ENCODE peak calls at places on chromosomes 6 and 20, in nine cellular contexts. One of them, this sample, is unnamed. For H3K4me1, the result is how much of the 10 kb centered on the place peaks cover.

GRCh38 chr6:153312633-153313032 is 181.6 kb upstream of the RGS17 start:
- DNase-seq in SJSA1: peak
- DNase-seq in heart left ventricle: peak
- DNase-seq in psoas muscle: no peak
- DNase-seq in uterus: no peak
- DNase-seq in ovary: no peak
- DNase-seq in gastrocnemius medialis: no peak
- DNase-seq in cardiac muscle cell: peak
- DNase-seq in fibroblast of lung: peak
- DNase-seq in this sample: peak

GRCh38 chr6:125251516-125252229 is 50.1 kb downstream of the HDDC2 start:
- DNase-seq in fibroblast of lung: peak
- DNase-seq in ovary: no peak
- DNase-seq in uterus: no peak
- DNase-seq in heart left ventricle: no peak
- DNase-seq in psoas muscle: no peak
- DNase-seq in cardiac muscle cell: peak
- DNase-seq in SJSA1: no peak
- DNase-seq in gastrocnemius medialis: no peak
- DNase-seq in this sample: no peak

GRCh38 chr6:162684033-162684432 is 43.5 kb downstream of the PRKN start:
- DNase-seq in heart left ventricle: no peak
- DNase-seq in ovary: no peak
- DNase-seq in uterus: no peak
- DNase-seq in gastrocnemius medialis: no peak
- DNase-seq in fibroblast of lung: no peak
- DNase-seq in cardiac muscle cell: no peak
- DNase-seq in psoas muscle: no peak
- DNase-seq in SJSA1: no peak
- DNase-seq in this sample: no peak

GRCh38 chr20:7505835-7506221 is 434.4 kb downstream of the HAO1 start:
- DNase-seq in cardiac muscle cell: no peak
- DNase-seq in SJSA1: no peak
- DNase-seq in psoas muscle: no peak
- DNase-seq in gastrocnemius medialis: no peak
- DNase-seq in heart left ventricle: no peak
- DNase-seq in fibroblast of lung: no peak
- DNase-seq in uterus: no peak
- DNase-seq in ovary: no peak
- DNase-seq in this sample: no peak

GRCh38 chr6:95364016-95364604 is 213.2 kb upstream of the MANEA start:
- DNase-seq in ovary: no peak
- DNase-seq in SJSA1: no peak
- DNase-seq in uterus: no peak
- DNase-seq in psoas muscle: no peak
- DNase-seq in fibroblast of lung: peak
- DNase-seq in heart left ventricle: no peak
- DNase-seq in cardiac muscle cell: peak
- DNase-seq in gastrocnemius medialis: no peak
- DNase-seq in this sample: no peak

GRCh38 chr20:21099653-21100589 is 6.2 kb downstream of the LINC00237 start:
- DNase-seq in ovary: no peak
- DNase-seq in fibroblast of lung: no peak
- DNase-seq in SJSA1: peak
- DNase-seq in psoas muscle: peak
- DNase-seq in heart left ventricle: peak
- DNase-seq in cardiac muscle cell: peak
- DNase-seq in uterus: no peak
- DNase-seq in gastrocnemius medialis: no peak
- DNase-seq in this sample: peak

GRCh38 chr6:137323860-137324259 is 104.7 kb upstream of the IFNGR1 start:
- DNase-seq in cardiac muscle cell: no peak
- DNase-seq in ovary: no peak
- DNase-seq in gastrocnemius medialis: no peak
- DNase-seq in SJSA1: no peak
- DNase-seq in psoas muscle: no peak
- DNase-seq in fibroblast of lung: no peak
- DNase-seq in heart left ventricle: no peak
- DNase-seq in uterus: no peak
- DNase-seq in this sample: no peak

GRCh38 chr6:68007717-68008116 is 627.4 kb upstream of the ADGRB3 start:
- DNase-seq in heart left ventricle: no peak
- DNase-seq in cardiac muscle cell: no peak
- DNase-seq in gastrocnemius medialis: no peak
- DNase-seq in fibroblast of lung: no peak
- DNase-seq in SJSA1: no peak
- DNase-seq in psoas muscle: no peak
- DNase-seq in ovary: no peak
- DNase-seq in uterus: no peak
- DNase-seq in this sample: no peak

GRCh38 chr6:162056745-162057144 is 670.8 kb downstream of the PRKN start:
- DNase-seq in ovary: no peak
- DNase-seq in cardiac muscle cell: peak
- DNase-seq in uterus: no peak
- DNase-seq in fibroblast of lung: peak
- DNase-seq in psoas muscle: no peak
- DNase-seq in gastrocnemius medialis: no peak
- DNase-seq in heart left ventricle: peak
- DNase-seq in SJSA1: peak
- DNase-seq in this sample: peak

GRCh38 chr6:119620846-119621570 is 271.4 kb upstream of the MAN1A1 start:
- DNase-seq in uterus: no peak
- DNase-seq in psoas muscle: no peak
- DNase-seq in cardiac muscle cell: no peak
- DNase-seq in ovary: no peak
- DNase-seq in SJSA1: no peak
- DNase-seq in gastrocnemius medialis: no peak
- DNase-seq in heart left ventricle: no peak
- DNase-seq in fibroblast of lung: peak
- DNase-seq in this sample: no peak

GRCh38 chr20:56761393-56761792 is 132.3 kb downstream of the TFAP2C start:
- DNase-seq in psoas muscle: no peak
- DNase-seq in heart left ventricle: no peak
- DNase-seq in SJSA1: no peak
- DNase-seq in ovary: no peak
- DNase-seq in cardiac muscle cell: no peak
- DNase-seq in gastrocnemius medialis: no peak
- DNase-seq in uterus: no peak
- DNase-seq in fibroblast of lung: no peak
- DNase-seq in this sample: no peak

GRCh38 chr20:61958773-61959172 is 106.9 kb downstream of the TAF4 start:
- DNase-seq in SJSA1: peak
- DNase-seq in gastrocnemius medialis: peak
- DNase-seq in ovary: no peak
- DNase-seq in heart left ventricle: no peak
- DNase-seq in psoas muscle: no peak
- DNase-seq in fibroblast of lung: no peak
- DNase-seq in cardiac muscle cell: no peak
- DNase-seq in uterus: no peak
- DNase-seq in this sample: no peak

GRCh38 chr20:61956396-61957342 is 109.0 kb downstream of the TAF4 start:
- DNase-seq in SJSA1: no peak
- DNase-seq in ovary: peak
- DNase-seq in heart left ventricle: no peak
- DNase-seq in uterus: no peak
- DNase-seq in psoas muscle: no peak
- DNase-seq in gastrocnemius medialis: no peak
- DNase-seq in fibroblast of lung: peak
- DNase-seq in cardiac muscle cell: peak
- DNase-seq in this sample: peak

GRCh38 chr20:61957961-61958715 is 107.5 kb downstream of the TAF4 start:
- DNase-seq in ovary: no peak
- DNase-seq in psoas muscle: no peak
- DNase-seq in gastrocnemius medialis: peak
- DNase-seq in cardiac muscle cell: no peak
- DNase-seq in fibroblast of lung: no peak
- DNase-seq in SJSA1: no peak
- DNase-seq in heart left ventricle: no peak
- DNase-seq in uterus: no peak
- DNase-seq in this sample: no peak

GRCh38 chr20:61960836-61961235 is 104.8 kb downstream of the TAF4 start:
- DNase-seq in fibroblast of lung: no peak
- DNase-seq in psoas muscle: no peak
- DNase-seq in SJSA1: no peak
- DNase-seq in heart left ventricle: no peak
- DNase-seq in cardiac muscle cell: no peak
- DNase-seq in ovary: no peak
- DNase-seq in uterus: no peak
- DNase-seq in gastrocnemius medialis: peak
- DNase-seq in this sample: no peak

GRCh38 chr20:61959301-61959700 is 106.4 kb downstream of the TAF4 start:
- DNase-seq in gastrocnemius medialis: peak
- DNase-seq in fibroblast of lung: no peak
- DNase-seq in ovary: peak
- DNase-seq in psoas muscle: no peak
- DNase-seq in SJSA1: peak
- DNase-seq in cardiac muscle cell: peak
- DNase-seq in heart left ventricle: no peak
- DNase-seq in uterus: no peak
- DNase-seq in this sample: peak
- H3K4me3 ChIP-seq in gastrocnemius medialis: no peak
- H3K4me3 ChIP-seq in fibroblast of lung: no peak
- H3K4me3 ChIP-seq in ovary: no peak
- H3K4me3 ChIP-seq in psoas muscle: no peak
- H3K4me3 ChIP-seq in SJSA1: no peak
- H3K4me3 ChIP-seq in cardiac muscle cell: no peak
- H3K4me3 ChIP-seq in heart left ventricle: no peak
- H3K4me3 ChIP-seq in uterus: no peak
- H3K4me3 ChIP-seq in this sample: peak

DNA sequence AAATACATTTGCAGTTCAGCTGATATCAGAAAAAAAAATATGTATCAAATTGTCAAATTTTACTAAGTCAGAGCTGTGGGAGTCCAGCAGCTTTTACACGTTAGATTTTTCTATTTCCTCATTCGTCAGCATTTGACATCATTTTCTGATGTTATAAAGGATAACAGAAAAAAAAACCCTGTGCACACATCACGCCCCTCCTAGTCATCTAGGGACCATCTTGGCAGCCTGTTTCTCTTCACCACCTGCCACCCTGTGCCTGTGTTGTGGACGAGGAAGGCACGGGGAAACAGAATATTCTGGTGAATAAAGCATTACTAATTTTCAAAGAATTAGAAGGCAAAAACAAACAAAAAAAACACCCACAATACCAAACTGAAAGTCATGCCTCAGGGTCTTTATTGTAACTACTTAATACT is 12.4 kb downstream of the B4GALT5 start:
- DNase-seq in cardiac muscle cell: no peak
- DNase-seq in gastrocnemius medialis: no peak
- DNase-seq in fibroblast of lung: peak
- DNase-seq in heart left ventricle: no peak
- DNase-seq in ovary: no peak
- DNase-seq in SJSA1: no peak
- DNase-seq in psoas muscle: no peak
- DNase-seq in uterus: no peak
- DNase-seq in this sample: peak
- H3K4me1 ChIP-seq in cardiac muscle cell: under half
- H3K4me1 ChIP-seq in gastrocnemius medialis: half or more
- H3K4me1 ChIP-seq in fibroblast of lung: under half
- H3K4me1 ChIP-seq in heart left ventricle: half or more
- H3K4me1 ChIP-seq in ovary: under half
- H3K4me1 ChIP-seq in SJSA1: under half
- H3K4me1 ChIP-seq in psoas muscle: half or more
- H3K4me1 ChIP-seq in uterus: under half
- H3K4me1 ChIP-seq in this sample: under half

GRCh38 chr6:150145830-150146229 is 3.0 kb downstream of the PPP1R14C start:
- DNase-seq in uterus: no peak
- DNase-seq in heart left ventricle: no peak
- DNase-seq in ovary: no peak
- DNase-seq in psoas muscle: no peak
- DNase-seq in fibroblast of lung: no peak
- DNase-seq in cardiac muscle cell: no peak
- DNase-seq in SJSA1: no peak
- DNase-seq in gastrocnemius medialis: no peak
- DNase-seq in this sample: no peak
- H3K4me3 ChIP-seq in uterus: no peak
- H3K4me3 ChIP-seq in heart left ventricle: no peak
- H3K4me3 ChIP-seq in ovary: no peak
- H3K4me3 ChIP-seq in psoas muscle: peak
- H3K4me3 ChIP-seq in fibroblast of lung: no peak
- H3K4me3 ChIP-seq in cardiac muscle cell: peak
- H3K4me3 ChIP-seq in SJSA1: no peak
- H3K4me3 ChIP-seq in gastrocnemius medialis: no peak
- H3K4me3 ChIP-seq in this sample: no peak

GRCh38 chr20:35506872-35507638 is 22.4 kb downstream of the C20orf173 start:
- DNase-seq in cardiac muscle cell: no peak
- DNase-seq in fibroblast of lung: no peak
- DNase-seq in SJSA1: no peak
- DNase-seq in heart left ventricle: no peak
- DNase-seq in gastrocnemius medialis: no peak
- DNase-seq in ovary: no peak
- DNase-seq in psoas muscle: peak
- DNase-seq in uterus: no peak
- DNase-seq in this sample: no peak

GRCh38 chr20:35506179-35506578 is 23.3 kb downstream of the C20orf173 start:
- DNase-seq in psoas muscle: no peak
- DNase-seq in SJSA1: no peak
- DNase-seq in gastrocnemius medialis: no peak
- DNase-seq in ovary: no peak
- DNase-seq in fibroblast of lung: no peak
- DNase-seq in heart left ventricle: no peak
- DNase-seq in uterus: no peak
- DNase-seq in cardiac muscle cell: no peak
- DNase-seq in this sample: no peak

GRCh38 chr20:35510946-35511735 is 18.3 kb downstream of the C20orf173 start:
- DNase-seq in SJSA1: no peak
- DNase-seq in fibroblast of lung: no peak
- DNase-seq in psoas muscle: peak
- DNase-seq in gastrocnemius medialis: no peak
- DNase-seq in uterus: no peak
- DNase-seq in ovary: no peak
- DNase-seq in heart left ventricle: no peak
- DNase-seq in cardiac muscle cell: no peak
- DNase-seq in this sample: no peak

GRCh38 chr20:35511814-35512420 is 17.5 kb downstream of the C20orf173 start:
- DNase-seq in cardiac muscle cell: peak
- DNase-seq in heart left ventricle: no peak
- DNase-seq in gastrocnemius medialis: no peak
- DNase-seq in uterus: no peak
- DNase-seq in fibroblast of lung: peak
- DNase-seq in psoas muscle: peak
- DNase-seq in ovary: no peak
- DNase-seq in SJSA1: no peak
- DNase-seq in this sample: peak

DNA sequence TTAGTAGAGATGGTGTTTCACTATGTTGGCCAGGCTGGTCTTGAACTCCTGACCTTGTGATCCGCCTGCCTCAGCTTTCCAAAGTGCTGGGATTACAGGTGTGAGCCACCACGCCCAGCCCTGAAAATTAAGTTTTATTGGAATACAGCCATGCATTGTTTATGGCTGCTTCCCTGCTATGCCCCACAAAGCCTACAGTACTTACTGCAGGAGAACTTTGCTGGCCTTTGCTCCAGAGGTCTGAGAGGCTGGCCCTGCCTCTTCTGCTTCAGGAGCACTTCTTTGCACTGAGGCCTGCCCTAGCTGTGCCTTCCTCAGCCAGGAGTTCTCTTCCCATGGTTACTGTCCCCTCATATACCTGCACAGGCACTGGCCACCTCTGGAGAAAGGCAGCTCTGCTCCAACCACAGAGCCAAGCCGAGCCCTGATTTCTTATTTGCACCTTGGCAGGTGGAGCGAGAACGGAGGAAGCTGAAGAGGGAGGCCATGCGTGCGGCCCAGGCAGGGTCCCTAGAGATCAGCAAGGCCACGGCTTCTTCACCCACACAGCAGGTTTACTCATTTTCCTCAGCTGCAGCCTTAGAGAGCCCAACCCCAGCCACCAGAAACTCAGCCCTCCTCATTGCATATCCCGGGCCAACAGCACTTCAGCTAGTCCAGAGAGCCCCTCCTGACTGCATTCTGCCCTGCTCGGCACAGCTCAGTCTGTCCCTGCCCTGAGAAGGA is 20.8 kb downstream of the C20orf173 start:
- DNase-seq in cardiac muscle cell: no peak
- DNase-seq in uterus: no peak
- DNase-seq in ovary: no peak
- DNase-seq in psoas muscle: peak
- DNase-seq in SJSA1: no peak
- DNase-seq in heart left ventricle: no peak
- DNase-seq in gastrocnemius medialis: no peak
- DNase-seq in fibroblast of lung: no peak
- DNase-seq in this sample: no peak
- H3K4me1 ChIP-seq in cardiac muscle cell: under half
- H3K4me1 ChIP-seq in uterus: under half
- H3K4me1 ChIP-seq in ovary: under half
- H3K4me1 ChIP-seq in psoas muscle: under half
- H3K4me1 ChIP-seq in SJSA1: under half
- H3K4me1 ChIP-seq in heart left ventricle: under half
- H3K4me1 ChIP-seq in gastrocnemius medialis: under half
- H3K4me1 ChIP-seq in fibroblast of lung: under half
- H3K4me1 ChIP-seq in this sample: under half

This sample was measured in testis.